ENCODE peak calls at places on chromosomes 2 and 18, in six cellular contexts. One of them, this sample, is unnamed.

GRCh38 chr18:37986665-37987064 is 421.1 kb upstream of the CELF4 start:
- DNase-seq in GM06990: no peak
- DNase-seq in OCI-LY7: no peak
- DNase-seq in lower leg skin: no peak
- DNase-seq in right lobe of liver: no peak
- DNase-seq in astrocyte: no peak
- DNase-seq in this sample: no peak

GRCh38 chr18:12397793-12398192 is 9.9 kb upstream of the PRELID3A start:
- DNase-seq in GM06990: no peak
- DNase-seq in lower leg skin: no peak
- DNase-seq in right lobe of liver: no peak
- DNase-seq in astrocyte: no peak
- DNase-seq in OCI-LY7: no peak
- DNase-seq in this sample: no peak

GRCh38 chr2:67865871-67866386 is 196.9 kb downstream of the C1D start:
- DNase-seq in astrocyte: no peak
- DNase-seq in OCI-LY7: no peak
- DNase-seq in lower leg skin: no peak
- DNase-seq in GM06990: no peak
- DNase-seq in right lobe of liver: no peak
- DNase-seq in this sample: no peak

GRCh38 chr2:99085400-99085799 is 56.1 kb upstream of the C2orf15 start:
- DNase-seq in astrocyte: no peak
- DNase-seq in GM06990: no peak
- DNase-seq in OCI-LY7: peak
- DNase-seq in right lobe of liver: no peak
- DNase-seq in lower leg skin: no peak
- DNase-seq in this sample: no peak

GRCh38 chr2:120440521-120441350 is 94.8 kb downstream of the INHBB start:
- DNase-seq in GM06990: no peak
- DNase-seq in right lobe of liver: no peak
- DNase-seq in astrocyte: no peak
- DNase-seq in lower leg skin: no peak
- DNase-seq in OCI-LY7: no peak
- DNase-seq in this sample: no peak

GRCh38 chr18:29874519-29875098 is 1167.9 kb downstream of the DSC3 start:
- DNase-seq in right lobe of liver: no peak
- DNase-seq in astrocyte: peak
- DNase-seq in GM06990: no peak
- DNase-seq in OCI-LY7: peak
- DNase-seq in lower leg skin: no peak
- DNase-seq in this sample: no peak

GRCh38 chr18:36856815-36857214 is 27.9 kb downstream of the KIAA1328 start:
- DNase-seq in right lobe of liver: no peak
- DNase-seq in lower leg skin: no peak
- DNase-seq in astrocyte: no peak
- DNase-seq in OCI-LY7: no peak
- DNase-seq in GM06990: no peak
- DNase-seq in this sample: no peak

GRCh38 chr2:205148756-205149155 is 533.5 kb upstream of the NRP2 start:
- DNase-seq in astrocyte: no peak
- DNase-seq in lower leg skin: no peak
- DNase-seq in OCI-LY7: no peak
- DNase-seq in right lobe of liver: no peak
- DNase-seq in GM06990: no peak
- DNase-seq in this sample: no peak

GRCh38 chr2:9820020-9820973 is 23.0 kb upstream of the TAF1B start:
- DNase-seq in astrocyte: peak
- DNase-seq in lower leg skin: peak
- DNase-seq in GM06990: no peak
- DNase-seq in right lobe of liver: no peak
- DNase-seq in OCI-LY7: no peak
- DNase-seq in this sample: no peak

GRCh38 chr2:121665504-121665903 is 16.2 kb upstream of the CLASP1 start:
- DNase-seq in GM06990: no peak
- DNase-seq in astrocyte: no peak
- DNase-seq in OCI-LY7: no peak
- DNase-seq in lower leg skin: no peak
- DNase-seq in right lobe of liver: no peak
- DNase-seq in this sample: no peak

GRCh38 chr2:28390241-28390856 is 2.3 kb upstream of the FOSL2 start:
- DNase-seq in GM06990: peak
- DNase-seq in astrocyte: peak
- DNase-seq in right lobe of liver: peak
- DNase-seq in OCI-LY7: peak
- DNase-seq in lower leg skin: peak
- DNase-seq in this sample: peak

GRCh38 chr18:24975499-24975898 is 376.5 kb downstream of the ZNF521 start:
- DNase-seq in right lobe of liver: no peak
- DNase-seq in GM06990: no peak
- DNase-seq in astrocyte: no peak
- DNase-seq in lower leg skin: no peak
- DNase-seq in OCI-LY7: no peak
- DNase-seq in this sample: no peak

GRCh38 chr2:84676295-84676694 is 160.0 kb downstream of the DNAH6 start:
- DNase-seq in astrocyte: peak
- DNase-seq in lower leg skin: no peak
- DNase-seq in OCI-LY7: no peak
- DNase-seq in GM06990: no peak
- DNase-seq in right lobe of liver: no peak
- DNase-seq in this sample: no peak

GRCh38 chr2:20592106-20593071 is 58.5 kb downstream of the HS1BP3 start:
- DNase-seq in OCI-LY7: no peak
- DNase-seq in astrocyte: no peak
- DNase-seq in lower leg skin: peak
- DNase-seq in GM06990: no peak
- DNase-seq in right lobe of liver: peak
- DNase-seq in this sample: no peak

GRCh38 chr2:71930073-71930681 is 217.5 kb downstream of the CYP26B1 start:
- DNase-seq in OCI-LY7: no peak
- DNase-seq in GM06990: no peak
- DNase-seq in right lobe of liver: peak
- DNase-seq in astrocyte: no peak
- DNase-seq in lower leg skin: peak
- DNase-seq in this sample: no peak

GRCh38 chr2:62471816-62472215 is 34.2 kb downstream of the TMEM17 start:
- DNase-seq in astrocyte: no peak
- DNase-seq in lower leg skin: no peak
- DNase-seq in GM06990: no peak
- DNase-seq in right lobe of liver: no peak
- DNase-seq in OCI-LY7: no peak
- DNase-seq in this sample: no peak

GRCh38 chr2:43080626-43081025 is 145.8 kb downstream of the ZFP36L2 start:
- DNase-seq in lower leg skin: peak
- DNase-seq in GM06990: no peak
- DNase-seq in OCI-LY7: no peak
- DNase-seq in astrocyte: no peak
- DNase-seq in right lobe of liver: no peak
- DNase-seq in this sample: no peak

GRCh38 chr2:117935436-117935835 is 78.4 kb downstream of the CCDC93 start:
- DNase-seq in OCI-LY7: no peak
- DNase-seq in astrocyte: no peak
- DNase-seq in GM06990: no peak
- DNase-seq in lower leg skin: no peak
- DNase-seq in right lobe of liver: no peak
- DNase-seq in this sample: no peak

GRCh38 chr2:55869637-55870325 is 53.8 kb downstream of the EFEMP1 start:
- DNase-seq in lower leg skin: no peak
- DNase-seq in OCI-LY7: no peak
- DNase-seq in astrocyte: peak
- DNase-seq in GM06990: no peak
- DNase-seq in right lobe of liver: no peak
- DNase-seq in this sample: no peak

GRCh38 chr2:189635353-189635752 is 25.9 kb upstream of the ASNSD1 start:
- DNase-seq in astrocyte: no peak
- DNase-seq in GM06990: no peak
- DNase-seq in OCI-LY7: no peak
- DNase-seq in right lobe of liver: no peak
- DNase-seq in lower leg skin: no peak
- DNase-seq in this sample: no peak

GRCh38 chr2:189631849-189632248 is 29.4 kb upstream of the ASNSD1 start:
- DNase-seq in GM06990: no peak
- DNase-seq in astrocyte: no peak
- DNase-seq in lower leg skin: no peak
- DNase-seq in right lobe of liver: no peak
- DNase-seq in OCI-LY7: no peak
- DNase-seq in this sample: no peak

GRCh38 chr2:189628817-189629552 is 32.3 kb upstream of the ASNSD1 start:
- DNase-seq in OCI-LY7: no peak
- DNase-seq in astrocyte: no peak
- DNase-seq in right lobe of liver: no peak
- DNase-seq in lower leg skin: no peak
- DNase-seq in GM06990: no peak
- DNase-seq in this sample: no peak

GRCh38 chr2:189629553-189630453 is 31.5 kb upstream of the ASNSD1 start:
- DNase-seq in lower leg skin: no peak
- DNase-seq in right lobe of liver: no peak
- DNase-seq in astrocyte: no peak
- DNase-seq in GM06990: no peak
- DNase-seq in OCI-LY7: no peak
- DNase-seq in this sample: no peak

GRCh38 chr2:189633392-189633811 is 27.9 kb upstream of the ASNSD1 start:
- DNase-seq in right lobe of liver: no peak
- DNase-seq in astrocyte: no peak
- DNase-seq in GM06990: no peak
- DNase-seq in lower leg skin: no peak
- DNase-seq in OCI-LY7: no peak
- DNase-seq in this sample: no peak
- TF ChIP-seq CTCF in right lobe of liver: peak
- TF ChIP-seq CTCF in astrocyte: no peak
- TF ChIP-seq CTCF in GM06990: peak
- TF ChIP-seq CTCF in lower leg skin: no peak
- TF ChIP-seq CTCF in OCI-LY7: peak
- TF ChIP-seq CTCF in this sample: no peak

DNA sequence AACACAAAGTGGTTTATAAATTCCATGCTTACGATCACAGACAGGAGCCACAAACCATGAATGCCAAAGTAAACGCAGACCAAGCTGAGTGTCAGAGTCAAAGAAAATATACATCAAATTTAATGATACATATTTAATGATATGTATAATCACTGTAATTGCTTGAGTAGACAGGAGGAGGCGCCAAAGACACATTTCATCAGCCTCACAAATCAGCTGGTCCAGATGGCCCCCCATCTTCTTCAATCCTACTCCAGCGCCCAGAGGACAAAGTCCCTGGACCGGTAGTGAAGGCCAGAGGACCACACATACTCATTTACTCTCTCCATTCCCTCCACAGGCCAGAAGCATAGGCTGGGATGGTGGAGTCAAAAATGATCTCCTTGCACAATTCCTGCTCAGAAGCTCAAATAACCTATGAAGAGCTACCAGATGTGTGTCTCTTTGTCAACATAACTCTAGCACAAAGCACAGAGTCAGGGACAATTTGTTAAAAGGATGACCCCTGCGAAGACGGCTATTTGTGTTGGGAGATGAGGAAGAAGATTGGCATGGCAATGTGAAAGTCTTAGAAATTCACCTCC is 149.3 kb upstream of the PGAP1 start:
- DNase-seq in GM06990: no peak
- DNase-seq in OCI-LY7: peak
- DNase-seq in right lobe of liver: no peak
- DNase-seq in lower leg skin: no peak
- DNase-seq in astrocyte: no peak
- DNase-seq in this sample: no peak
- TF ChIP-seq CTCF in GM06990: peak
- TF ChIP-seq CTCF in OCI-LY7: peak
- TF ChIP-seq CTCF in right lobe of liver: peak
- TF ChIP-seq CTCF in lower leg skin: no peak
- TF ChIP-seq CTCF in astrocyte: peak
- TF ChIP-seq CTCF in this sample: no peak

GRCh38 chr2:231614559-231615057 is 21.9 kb downstream of the TEX44 start:
- DNase-seq in OCI-LY7: peak
- DNase-seq in GM06990: peak
- DNase-seq in astrocyte: no peak
- DNase-seq in right lobe of liver: peak
- DNase-seq in lower leg skin: peak
- DNase-seq in this sample: no peak

GRCh38 chr2:231613054-231613654 is 20.5 kb downstream of the TEX44 start:
- DNase-seq in right lobe of liver: no peak
- DNase-seq in lower leg skin: peak
- DNase-seq in GM06990: no peak
- DNase-seq in astrocyte: no peak
- DNase-seq in OCI-LY7: peak
- DNase-seq in this sample: no peak

GRCh38 chr2:231612199-231613053 is 19.8 kb downstream of the TEX44 start:
- DNase-seq in GM06990: peak
- DNase-seq in astrocyte: peak
- DNase-seq in OCI-LY7: peak
- DNase-seq in lower leg skin: peak
- DNase-seq in right lobe of liver: peak
- DNase-seq in this sample: peak

GRCh38 chr2:231615058-231615671 is 22.5 kb downstream of the TEX44 start:
- DNase-seq in OCI-LY7: peak
- DNase-seq in astrocyte: no peak
- DNase-seq in right lobe of liver: no peak
- DNase-seq in lower leg skin: peak
- DNase-seq in GM06990: no peak
- DNase-seq in this sample: no peak

DNA sequence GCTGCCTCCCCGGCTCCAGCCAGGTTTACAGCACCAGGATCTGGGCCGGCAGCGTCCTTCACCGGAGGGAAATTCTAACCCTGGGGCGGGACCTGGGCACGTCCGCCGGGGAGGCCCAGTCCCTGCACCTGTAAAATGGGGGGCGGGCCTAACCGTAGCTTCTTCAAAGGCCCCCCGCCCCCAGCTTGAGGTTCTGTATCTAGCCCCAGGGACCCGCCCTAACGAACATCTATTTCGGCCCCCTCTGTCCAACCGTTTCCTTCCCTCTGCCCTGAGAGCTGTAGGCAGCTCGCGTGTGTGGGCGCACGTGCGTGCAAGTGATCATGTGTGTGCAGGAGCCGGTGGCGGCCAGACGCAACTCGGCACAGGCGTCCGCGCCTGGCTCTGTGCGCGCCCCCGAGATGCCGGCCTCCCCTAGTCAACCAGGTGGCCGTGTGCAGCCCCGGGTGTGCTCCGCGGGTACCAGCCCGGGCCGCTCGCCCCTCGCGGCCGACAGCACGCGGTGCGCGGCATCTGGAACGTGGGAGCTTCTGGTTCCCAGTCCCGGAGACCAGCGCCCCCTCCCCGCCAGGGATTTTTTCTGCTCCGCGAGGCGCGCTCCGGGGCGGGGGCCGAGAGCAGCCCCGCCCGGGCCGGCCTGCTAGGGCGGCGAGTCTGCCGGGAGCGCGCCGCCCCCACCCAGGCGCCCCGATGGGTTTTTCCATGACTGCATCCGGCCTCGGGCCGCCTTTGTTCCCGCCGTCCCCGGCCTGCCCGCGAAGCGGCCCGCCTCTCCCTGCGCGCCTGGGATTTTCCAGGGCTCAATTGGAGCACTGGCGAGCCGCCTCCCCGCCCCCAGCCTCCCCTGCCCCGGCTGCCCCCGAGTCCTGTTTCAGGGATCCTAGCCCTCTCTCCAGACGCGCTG is 21.2 kb downstream of the TEX44 start:
- DNase-seq in lower leg skin: peak
- DNase-seq in GM06990: peak
- DNase-seq in OCI-LY7: peak
- DNase-seq in astrocyte: peak
- DNase-seq in right lobe of liver: peak
- DNase-seq in this sample: peak
- TF ChIP-seq CTCF in lower leg skin: no peak
- TF ChIP-seq CTCF in GM06990: no peak
- TF ChIP-seq CTCF in OCI-LY7: peak
- TF ChIP-seq CTCF in astrocyte: no peak
- TF ChIP-seq CTCF in right lobe of liver: no peak
- TF ChIP-seq CTCF in this sample: no peak

GRCh38 chr2:167411367-167411766 is 523.1 kb downstream of the XIRP2 start:
- DNase-seq in lower leg skin: no peak
- DNase-seq in right lobe of liver: no peak
- DNase-seq in astrocyte: no peak
- DNase-seq in GM06990: no peak
- DNase-seq in OCI-LY7: no peak
- DNase-seq in this sample: no peak
- TF ChIP-seq CTCF in lower leg skin: no peak
- TF ChIP-seq CTCF in right lobe of liver: no peak
- TF ChIP-seq CTCF in astrocyte: no peak
- TF ChIP-seq CTCF in GM06990: no peak
- TF ChIP-seq CTCF in OCI-LY7: no peak
- TF ChIP-seq CTCF in this sample: no peak

This sample was measured in omental fat pad.